ENCODE peak calls at places on chromosome X, in six cellular contexts. U, C, F, Y, L and B are unnamed samples.

GRCh38 chrX:49071877-49072711 is 1.7 kb downstream of the PRAF2 start:
- DNase-seq in U (no peak), C (no peak), F (no peak), Y (peak), L (peak), B (no peak)

GRCh38 chrX:118520206-118520857 is 24.7 kb downstream of the DOCK11 start:
- DNase-seq in U (no peak), C (no peak), F (peak), Y (no peak), L (no peak), B (no peak)

GRCh38 chrX:114582264-114582632 is 1.6 kb upstream of the HTR2C start:
- DNase-seq in U (no peak), C (no peak), F (no peak), Y (no peak), L (no peak), B (no peak)

GRCh38 chrX:119496521-119496829 is 28.2 kb downstream of the SLC25A5 start:
- DNase-seq in U (no peak), C (no peak), F (peak), Y (no peak), L (no peak), B (no peak)

GRCh38 chrX:114717921-114718320 is 134.0 kb downstream of the HTR2C start:
- DNase-seq in U (no peak), C (no peak), F (no peak), Y (no peak), L (peak), B (no peak)

GRCh38 chrX:126701380-126701779 is 118.1 kb upstream of the PRR32 start:
- DNase-seq in U (no peak), C (no peak), F (peak), Y (no peak), L (no peak), B (no peak)

GRCh38 chrX:46433892-46434291 is 111.3 kb downstream of the ZNF674 start:
- DNase-seq in U (no peak), C (no peak), F (no peak), Y (no peak), L (no peak), B (no peak)

GRCh38 chrX:71989768-71990167 is 79.1 kb downstream of the NHSL2 start:
- DNase-seq in U (no peak), C (no peak), F (peak), Y (no peak), L (no peak), B (no peak)

GRCh38 chrX:149453030-149453429 is 52.1 kb downstream of the IDS start:
- DNase-seq in U (no peak), C (no peak), F (peak), Y (no peak), L (no peak), B (no peak)

GRCh38 chrX:120575379-120576114 is 14.8 kb upstream of the CUL4B start:
- DNase-seq in U (no peak), C (no peak), F (no peak), Y (no peak), L (peak), B (no peak)

GRCh38 chrX:21781525-21781924 is 23.6 kb upstream of the SMPX start:
- DNase-seq in U (no peak), C (no peak), F (no peak), Y (no peak), L (no peak), B (peak)

GRCh38 chrX:143837010-143837409 is 46.9 kb upstream of the UBE2NL start:
- DNase-seq in U (no peak), C (no peak), F (no peak), Y (peak), L (no peak), B (no peak)

GRCh38 chrX:18286322-18286831 is 65.7 kb upstream of the BEND2 start:
- DNase-seq in U (no peak), C (no peak), F (no peak), Y (no peak), L (no peak), B (no peak)

GRCh38 chrX:46325312-46325877 is 219.8 kb downstream of the ZNF674 start:
- DNase-seq in U (no peak), C (no peak), F (peak), Y (no peak), L (peak), B (no peak)

GRCh38 chrX:25858273-25858880 is 279.8 kb upstream of the MAGEB18 start:
- DNase-seq in U (no peak), C (no peak), F (no peak), Y (no peak), L (no peak), B (no peak)

GRCh38 chrX:24201216-24201615 is 51.7 kb downstream of the ZFX start:
- DNase-seq in U (no peak), C (no peak), F (no peak), Y (no peak), L (no peak), B (no peak)

GRCh38 chrX:104112326-104112951 is at the start of gene ZCCHC18:
- DNase-seq in U (peak), C (peak), F (peak), Y (peak), L (peak), B (peak)

GRCh38 chrX:2417205-2417604 is 83.6 kb downstream of the DHRSX start:
- DNase-seq in U (no peak), C (no peak), F (no peak), Y (no peak), L (no peak), B (no peak)

GRCh38 chrX:71671938-71672337 is 4.6 kb downstream of the LOC101059915 start:
- DNase-seq in U (no peak), C (no peak), F (no peak), Y (no peak), L (no peak), B (no peak)

GRCh38 chrX:3371163-3371562 is 24.7 kb upstream of the MXRA5 start:
- DNase-seq in U (no peak), C (no peak), F (no peak), Y (no peak), L (no peak), B (no peak)

GRCh38 chrX:113966791-113967190 is 617.1 kb upstream of the HTR2C start:
- DNase-seq in U (no peak), C (no peak), F (no peak), Y (no peak), L (no peak), B (no peak)

GRCh38 chrX:87434618-87435017 is 83.0 kb upstream of the KLHL4 start:
- DNase-seq in U (no peak), C (no peak), F (no peak), Y (no peak), L (no peak), B (no peak)

GRCh38 chrX:125998432-125998831 is 167.7 kb downstream of the DCAF12L2 start:
- DNase-seq in U (no peak), C (no peak), F (peak), Y (no peak), L (no peak), B (no peak)

GRCh38 chrX:116961872-116962582 is 499.3 kb upstream of the CT83 start:
- DNase-seq in U (no peak), C (no peak), F (peak), Y (no peak), L (peak), B (no peak)

GRCh38 chrX:100654256-100654655 is 10.3 kb downstream of the SRPX2 start:
- DNase-seq in U (no peak), C (no peak), F (peak), Y (no peak), L (peak), B (no peak)
- TF ChIP-seq CTCF in U (peak), C (no peak), F (peak), Y (no peak), L (peak), B (peak)

GRCh38 chrX:20253232-20253543 is 13.5 kb downstream of the RPS6KA3 start:
- DNase-seq in U (no peak), C (no peak), F (no peak), Y (no peak), L (no peak), B (no peak)

GRCh38 chrX:20248592-20249192 is 18.0 kb downstream of the RPS6KA3 start:
- DNase-seq in U (no peak), C (no peak), F (no peak), Y (no peak), L (no peak), B (no peak)

GRCh38 chrX:20254712-20255299 is 11.9 kb downstream of the RPS6KA3 start:
- DNase-seq in U (no peak), C (no peak), F (peak), Y (no peak), L (no peak), B (no peak)

DNA sequence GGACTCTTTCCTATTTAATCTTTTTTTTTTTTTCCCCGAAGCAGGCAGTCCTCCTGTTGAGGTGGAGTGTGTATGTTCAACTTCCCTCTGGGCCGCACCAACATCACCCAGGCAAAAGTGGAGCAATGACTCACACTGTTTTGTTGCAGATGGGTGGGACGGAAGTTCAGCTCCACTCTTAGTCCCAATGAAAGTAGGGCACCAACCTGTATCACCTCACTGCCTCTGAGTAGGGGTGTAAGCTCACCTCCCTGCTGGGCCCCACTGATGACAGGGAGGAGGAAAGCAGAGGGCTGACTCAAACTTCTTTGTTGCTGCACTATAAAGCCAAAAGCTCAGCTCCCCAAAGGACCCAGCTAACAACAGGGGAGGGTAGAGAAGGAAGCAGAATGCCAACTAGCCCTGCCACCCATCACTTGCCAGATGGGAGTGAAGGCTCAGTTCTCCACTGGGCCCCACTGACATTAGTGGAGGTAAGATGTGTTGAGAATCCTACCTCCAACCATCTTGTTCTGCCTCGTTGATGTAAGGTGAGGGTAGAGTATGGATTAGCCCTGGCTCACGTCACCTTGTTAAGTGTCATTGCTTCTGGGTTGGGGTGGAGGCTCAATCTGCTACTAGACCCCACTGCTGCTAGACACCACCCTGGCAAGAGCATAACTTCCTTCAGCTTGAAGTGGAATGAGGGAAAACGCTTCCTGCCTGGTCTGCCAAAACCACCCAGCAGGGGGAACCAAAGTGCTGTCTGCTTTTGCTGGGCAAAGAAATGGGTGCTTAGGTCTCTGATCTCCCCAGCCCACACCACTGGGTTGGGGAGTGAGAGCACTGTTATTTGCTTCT is 14.1 kb downstream of the RPS6KA3 start:
- DNase-seq in U (peak), C (peak), F (peak), Y (peak), L (peak), B (peak)
- TF ChIP-seq CTCF in U (peak), C (peak), F (peak), Y (peak), L (peak), B (peak)

GRCh38 chrX:30822068-30822671 is 66.9 kb downstream of the TAB3 start:
- DNase-seq in U (no peak), C (no peak), F (peak), Y (no peak), L (no peak), B (peak)
- TF ChIP-seq CTCF in U (no peak), C (no peak), F (peak), Y (no peak), L (peak), B (no peak)

GRCh38 chrX:97683256-97683655 is 799.5 kb downstream of the RPA4 start:
- DNase-seq in U (no peak), C (no peak), F (no peak), Y (no peak), L (no peak), B (no peak)

DNA sequence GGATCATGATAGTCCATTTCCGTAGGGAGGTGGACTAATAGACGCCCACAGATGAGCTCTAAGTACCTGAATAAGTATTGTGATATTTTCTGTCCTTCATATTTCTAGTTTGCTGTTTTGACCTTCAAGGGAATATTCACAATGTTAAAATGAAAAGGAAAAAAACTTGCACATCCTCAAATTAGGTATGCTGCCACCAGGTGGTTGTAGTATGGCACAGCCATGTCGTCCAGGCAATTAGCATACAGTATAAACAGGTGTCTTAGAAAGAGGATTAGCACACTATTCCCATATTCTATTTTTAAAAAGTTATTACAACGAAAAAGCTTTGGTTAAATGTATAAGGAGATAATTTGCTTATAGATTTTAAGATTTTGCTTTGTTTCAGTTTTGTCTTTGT is 802.0 kb downstream of the RPA4 start:
- DNase-seq in U (no peak), C (no peak), F (peak), Y (no peak), L (no peak), B (peak)
- TF ChIP-seq CTCF in U (peak), C (peak), F (peak), Y (peak), L (peak), B (peak)

GRCh38 chrX:152658302-152658701 is 20.6 kb downstream of the GABRQ start:
- DNase-seq in U (no peak), C (no peak), F (no peak), Y (no peak), L (peak), B (no peak)
- TF ChIP-seq CTCF in U (peak), C (no peak), F (peak), Y (no peak), L (peak), B (no peak)

DNA sequence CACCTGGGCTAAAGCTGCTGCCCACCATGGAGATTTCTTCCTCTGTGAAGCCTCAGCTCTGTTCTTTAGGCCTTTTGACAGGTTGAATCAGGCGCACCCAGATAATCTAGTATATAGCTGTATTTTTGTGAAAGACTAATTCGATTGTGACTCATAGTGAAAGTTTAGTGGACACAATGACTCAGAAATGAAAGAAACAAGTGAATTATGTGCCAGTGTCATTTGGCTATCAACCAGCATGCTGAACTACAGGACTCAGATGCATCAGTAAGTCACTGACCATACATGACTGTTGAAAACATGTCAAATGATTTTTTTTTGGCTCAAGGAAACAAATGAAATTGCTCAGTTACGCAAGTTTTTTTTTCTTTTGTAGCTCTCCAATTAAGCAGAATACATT is 425.4 kb downstream of the SLITRK2 start:
- DNase-seq in U (no peak), C (no peak), F (peak), Y (no peak), L (no peak), B (no peak)
- TF ChIP-seq CTCF in U (no peak), C (no peak), F (no peak), Y (no peak), L (no peak), B (no peak)

DNA sequence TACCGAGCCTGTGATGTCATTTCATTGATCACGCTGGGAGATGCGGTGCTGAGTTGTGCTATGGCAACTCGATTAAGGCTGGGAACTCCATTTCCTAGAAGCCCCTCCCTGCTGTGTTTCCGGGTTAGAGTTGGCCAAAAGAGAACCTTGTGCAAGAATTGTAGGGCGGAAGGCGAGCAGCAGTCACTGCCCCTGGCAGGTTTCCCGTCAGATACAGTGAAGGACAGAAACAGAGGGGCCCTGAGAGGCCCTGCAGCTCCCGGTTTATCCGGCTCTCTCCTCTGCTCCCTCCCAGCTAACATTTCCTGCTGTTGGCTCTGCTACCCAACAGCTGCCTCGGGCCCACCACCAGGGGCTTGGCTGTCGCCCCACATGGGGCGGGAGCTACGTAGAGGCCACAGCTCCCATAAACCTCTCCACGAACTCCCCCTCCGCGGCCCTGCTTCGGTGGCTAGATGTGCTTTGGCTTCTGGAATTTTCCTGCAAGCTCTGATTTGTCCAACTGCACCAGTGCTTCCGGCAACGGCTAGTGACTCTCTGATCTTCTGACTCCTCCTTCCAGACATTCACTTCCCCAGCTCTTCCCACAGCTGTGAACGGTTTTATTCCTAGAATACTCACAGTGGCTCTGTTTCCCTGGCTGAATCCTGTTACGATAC is 74.9 kb upstream of the USP9X start:
- DNase-seq in U (peak), C (peak), F (peak), Y (peak), L (peak), B (peak)
- TF ChIP-seq CTCF in U (no peak), C (no peak), F (no peak), Y (no peak), L (peak), B (no peak)

GRCh38 chrX:38260231-38260630 is 39.6 kb upstream of the SRPX start:
- DNase-seq in U (no peak), C (no peak), F (peak), Y (no peak), L (peak), B (peak)
- TF ChIP-seq CTCF in U (peak), C (no peak), F (peak), Y (no peak), L (peak), B (peak)

DNA sequence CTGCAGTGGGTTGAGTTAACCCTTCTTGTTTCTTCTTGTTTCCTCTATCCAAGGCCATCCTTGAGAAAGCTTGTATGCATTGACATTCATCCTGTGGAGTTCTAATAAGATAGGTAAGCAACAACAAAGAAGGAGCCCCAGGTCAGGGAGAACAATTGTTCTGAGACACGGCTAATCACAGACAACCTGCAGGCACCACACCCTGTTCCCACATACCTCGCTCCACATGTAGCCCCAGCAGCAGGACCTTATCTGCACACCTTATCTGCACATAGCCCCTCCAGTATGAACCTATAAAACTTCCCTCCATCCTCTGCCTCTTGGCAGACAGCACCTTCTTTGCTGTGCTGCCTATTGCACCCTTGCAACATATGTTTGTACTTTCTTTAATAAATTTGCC is 129.1 kb downstream of the MSL3 start:
- DNase-seq in U (no peak), C (no peak), F (no peak), Y (no peak), L (no peak), B (no peak)
- TF ChIP-seq CTCF in U (no peak), C (no peak), F (no peak), Y (no peak), L (no peak), B (no peak)